ENCODE peak calls at places on chromosome 22, in six cellular contexts. One of them, this sample, is unnamed. For H3K36me3, the result is how much of the 10 kb centered on the place peaks cover.

GRCh38 chr22:21450858-21451331 is 16.3 kb upstream of the TMEM191C start:
- DNase-seq in mammary epithelial cell: no peak
- DNase-seq in lung: no peak
- DNase-seq in CD8-positive, alpha-beta T cell: no peak
- DNase-seq in cardiac muscle cell: no peak
- DNase-seq in psoas muscle: no peak
- DNase-seq in this sample: no peak

GRCh38 chr22:30318773-30319419 is 7.8 kb downstream of the TBC1D10A start:
- DNase-seq in CD8-positive, alpha-beta T cell: no peak
- DNase-seq in mammary epithelial cell: no peak
- DNase-seq in cardiac muscle cell: no peak
- DNase-seq in psoas muscle: no peak
- DNase-seq in lung: no peak
- DNase-seq in this sample: no peak

GRCh38 chr22:20510811-20511577 is 3.6 kb downstream of the MED15 start:
- DNase-seq in psoas muscle: no peak
- DNase-seq in CD8-positive, alpha-beta T cell: no peak
- DNase-seq in cardiac muscle cell: no peak
- DNase-seq in mammary epithelial cell: no peak
- DNase-seq in lung: no peak
- DNase-seq in this sample: no peak

GRCh38 chr22:27163162-27164137 is 506.1 kb downstream of the MIAT start:
- DNase-seq in CD8-positive, alpha-beta T cell: no peak
- DNase-seq in mammary epithelial cell: no peak
- DNase-seq in psoas muscle: no peak
- DNase-seq in cardiac muscle cell: no peak
- DNase-seq in lung: no peak
- DNase-seq in this sample: no peak

GRCh38 chr22:49951986-49952896 is 8.3 kb upstream of the PIM3 start:
- DNase-seq in cardiac muscle cell: peak
- DNase-seq in psoas muscle: no peak
- DNase-seq in mammary epithelial cell: peak
- DNase-seq in CD8-positive, alpha-beta T cell: no peak
- DNase-seq in lung: no peak
- DNase-seq in this sample: peak

GRCh38 chr22:49299821-49300231 is 527.8 kb downstream of the BRD1 start:
- DNase-seq in mammary epithelial cell: no peak
- DNase-seq in CD8-positive, alpha-beta T cell: peak
- DNase-seq in cardiac muscle cell: no peak
- DNase-seq in lung: no peak
- DNase-seq in psoas muscle: no peak
- DNase-seq in this sample: no peak

GRCh38 chr22:20239063-20239950 is 28.8 kb downstream of the RTN4R start:
- DNase-seq in psoas muscle: peak
- DNase-seq in cardiac muscle cell: peak
- DNase-seq in CD8-positive, alpha-beta T cell: no peak
- DNase-seq in lung: no peak
- DNase-seq in mammary epithelial cell: no peak
- DNase-seq in this sample: peak

GRCh38 chr22:36374603-36375024 is 13.2 kb downstream of the MYH9 start:
- DNase-seq in psoas muscle: no peak
- DNase-seq in lung: no peak
- DNase-seq in cardiac muscle cell: peak
- DNase-seq in mammary epithelial cell: peak
- DNase-seq in CD8-positive, alpha-beta T cell: peak
- DNase-seq in this sample: no peak

GRCh38 chr22:49178246-49179005 is 649.2 kb downstream of the BRD1 start:
- DNase-seq in lung: no peak
- DNase-seq in mammary epithelial cell: no peak
- DNase-seq in psoas muscle: peak
- DNase-seq in cardiac muscle cell: no peak
- DNase-seq in CD8-positive, alpha-beta T cell: no peak
- DNase-seq in this sample: no peak

GRCh38 chr22:28761449-28761755 is 11.1 kb upstream of the CCDC117 start:
- DNase-seq in mammary epithelial cell: no peak
- DNase-seq in lung: no peak
- DNase-seq in psoas muscle: no peak
- DNase-seq in CD8-positive, alpha-beta T cell: no peak
- DNase-seq in cardiac muscle cell: no peak
- DNase-seq in this sample: no peak

GRCh38 chr22:26210390-26210789 is 41.1 kb downstream of the SEZ6L start:
- DNase-seq in lung: no peak
- DNase-seq in cardiac muscle cell: no peak
- DNase-seq in CD8-positive, alpha-beta T cell: no peak
- DNase-seq in psoas muscle: no peak
- DNase-seq in mammary epithelial cell: no peak
- DNase-seq in this sample: no peak

GRCh38 chr22:39984750-39985149 is 10.0 kb upstream of the FAM83F start:
- DNase-seq in CD8-positive, alpha-beta T cell: no peak
- DNase-seq in psoas muscle: no peak
- DNase-seq in cardiac muscle cell: no peak
- DNase-seq in lung: no peak
- DNase-seq in mammary epithelial cell: no peak
- DNase-seq in this sample: no peak

GRCh38 chr22:25057013-25057881 is 104.7 kb downstream of the KIAA1671 start:
- DNase-seq in lung: peak
- DNase-seq in cardiac muscle cell: peak
- DNase-seq in psoas muscle: peak
- DNase-seq in CD8-positive, alpha-beta T cell: peak
- DNase-seq in mammary epithelial cell: peak
- DNase-seq in this sample: peak

GRCh38 chr22:33652596-33652995 is 267.7 kb downstream of the LARGE1 start:
- DNase-seq in psoas muscle: no peak
- DNase-seq in lung: no peak
- DNase-seq in cardiac muscle cell: no peak
- DNase-seq in CD8-positive, alpha-beta T cell: no peak
- DNase-seq in mammary epithelial cell: peak
- DNase-seq in this sample: peak

GRCh38 chr22:24805790-24806662 is at the start of gene SGSM1:
- DNase-seq in lung: peak
- DNase-seq in psoas muscle: peak
- DNase-seq in CD8-positive, alpha-beta T cell: peak
- DNase-seq in mammary epithelial cell: peak
- DNase-seq in cardiac muscle cell: peak
- DNase-seq in this sample: peak

GRCh38 chr22:21591695-21592094 is 24.2 kb downstream of the UBE2L3 start:
- DNase-seq in psoas muscle: peak
- DNase-seq in cardiac muscle cell: no peak
- DNase-seq in mammary epithelial cell: no peak
- DNase-seq in CD8-positive, alpha-beta T cell: no peak
- DNase-seq in lung: peak
- DNase-seq in this sample: no peak

GRCh38 chr22:20429254-20430100 is 8.1 kb downstream of the SCARF2 start:
- DNase-seq in psoas muscle: peak
- DNase-seq in mammary epithelial cell: no peak
- DNase-seq in CD8-positive, alpha-beta T cell: peak
- DNase-seq in cardiac muscle cell: no peak
- DNase-seq in lung: peak
- DNase-seq in this sample: peak

GRCh38 chr22:30867746-30868662 is 100.6 kb downstream of the MORC2 start:
- DNase-seq in psoas muscle: peak
- DNase-seq in CD8-positive, alpha-beta T cell: no peak
- DNase-seq in mammary epithelial cell: no peak
- DNase-seq in cardiac muscle cell: no peak
- DNase-seq in lung: no peak
- DNase-seq in this sample: peak

GRCh38 chr22:47191630-47192105 is 429.2 kb downstream of the TBC1D22A start:
- DNase-seq in psoas muscle: no peak
- DNase-seq in mammary epithelial cell: no peak
- DNase-seq in cardiac muscle cell: no peak
- DNase-seq in lung: no peak
- DNase-seq in CD8-positive, alpha-beta T cell: no peak
- DNase-seq in this sample: no peak

GRCh38 chr22:25419247-25420113 is 145.0 kb upstream of the GRK3 start:
- DNase-seq in psoas muscle: no peak
- DNase-seq in lung: peak
- DNase-seq in CD8-positive, alpha-beta T cell: no peak
- DNase-seq in mammary epithelial cell: no peak
- DNase-seq in cardiac muscle cell: peak
- DNase-seq in this sample: peak

GRCh38 chr22:49052023-49052538 is 775.6 kb downstream of the BRD1 start:
- DNase-seq in psoas muscle: no peak
- DNase-seq in lung: no peak
- DNase-seq in cardiac muscle cell: peak
- DNase-seq in CD8-positive, alpha-beta T cell: peak
- DNase-seq in mammary epithelial cell: no peak
- DNase-seq in this sample: no peak

GRCh38 chr22:39178206-39179111 is 26.0 kb upstream of the CBX7 start:
- DNase-seq in CD8-positive, alpha-beta T cell: no peak
- DNase-seq in cardiac muscle cell: peak
- DNase-seq in mammary epithelial cell: no peak
- DNase-seq in psoas muscle: no peak
- DNase-seq in lung: no peak
- DNase-seq in this sample: no peak

GRCh38 chr22:50620861-50621490 is 7.0 kb downstream of the ARSA start:
- DNase-seq in lung: no peak
- DNase-seq in CD8-positive, alpha-beta T cell: peak
- DNase-seq in cardiac muscle cell: no peak
- DNase-seq in psoas muscle: peak
- DNase-seq in mammary epithelial cell: peak
- DNase-seq in this sample: no peak

GRCh38 chr22:50399751-50400331 is 56.7 kb downstream of the PPP6R2 start:
- DNase-seq in lung: peak
- DNase-seq in mammary epithelial cell: no peak
- DNase-seq in psoas muscle: peak
- DNase-seq in CD8-positive, alpha-beta T cell: no peak
- DNase-seq in cardiac muscle cell: peak
- DNase-seq in this sample: peak

GRCh38 chr22:49548356-49549202 is 279.1 kb downstream of the BRD1 start:
- DNase-seq in psoas muscle: no peak
- DNase-seq in mammary epithelial cell: no peak
- DNase-seq in lung: no peak
- DNase-seq in CD8-positive, alpha-beta T cell: no peak
- DNase-seq in cardiac muscle cell: no peak
- DNase-seq in this sample: peak

GRCh38 chr22:38731703-38732161 is 24.1 kb downstream of the SUN2 start:
- DNase-seq in lung: no peak
- DNase-seq in cardiac muscle cell: no peak
- DNase-seq in mammary epithelial cell: no peak
- DNase-seq in psoas muscle: peak
- DNase-seq in CD8-positive, alpha-beta T cell: peak
- DNase-seq in this sample: no peak

GRCh38 chr22:42685941-42686666 is 34.6 kb downstream of the A4GALT start:
- DNase-seq in lung: no peak
- DNase-seq in CD8-positive, alpha-beta T cell: no peak
- DNase-seq in cardiac muscle cell: no peak
- DNase-seq in mammary epithelial cell: no peak
- DNase-seq in psoas muscle: peak
- DNase-seq in this sample: peak

GRCh38 chr22:20146777-20147176 is 4.1 kb downstream of the CCDC188 start:
- DNase-seq in cardiac muscle cell: no peak
- DNase-seq in psoas muscle: no peak
- DNase-seq in CD8-positive, alpha-beta T cell: no peak
- DNase-seq in mammary epithelial cell: no peak
- DNase-seq in lung: no peak
- DNase-seq in this sample: no peak

GRCh38 chr22:48665286-48666010 is 1162.2 kb downstream of the BRD1 start:
- DNase-seq in cardiac muscle cell: no peak
- DNase-seq in lung: no peak
- DNase-seq in psoas muscle: peak
- DNase-seq in CD8-positive, alpha-beta T cell: no peak
- DNase-seq in mammary epithelial cell: no peak
- DNase-seq in this sample: no peak

GRCh38 chr22:17748555-17749353 is 25.5 kb downstream of the BID start:
- DNase-seq in psoas muscle: no peak
- DNase-seq in mammary epithelial cell: no peak
- DNase-seq in cardiac muscle cell: no peak
- DNase-seq in lung: no peak
- DNase-seq in CD8-positive, alpha-beta T cell: no peak
- DNase-seq in this sample: peak

GRCh38 chr22:17753401-17753989 is 20.8 kb downstream of the BID start:
- DNase-seq in mammary epithelial cell: peak
- DNase-seq in psoas muscle: no peak
- DNase-seq in CD8-positive, alpha-beta T cell: no peak
- DNase-seq in lung: no peak
- DNase-seq in cardiac muscle cell: no peak
- DNase-seq in this sample: no peak

GRCh38 chr22:17751596-17751995 is 22.7 kb downstream of the BID start:
- DNase-seq in mammary epithelial cell: no peak
- DNase-seq in CD8-positive, alpha-beta T cell: no peak
- DNase-seq in lung: no peak
- DNase-seq in psoas muscle: no peak
- DNase-seq in cardiac muscle cell: no peak
- DNase-seq in this sample: no peak

GRCh38 chr22:17749605-17750395 is 24.5 kb downstream of the BID start:
- DNase-seq in cardiac muscle cell: no peak
- DNase-seq in mammary epithelial cell: no peak
- DNase-seq in psoas muscle: no peak
- DNase-seq in CD8-positive, alpha-beta T cell: no peak
- DNase-seq in lung: no peak
- DNase-seq in this sample: no peak

GRCh38 chr22:17754233-17754925 is 19.9 kb downstream of the BID start:
- DNase-seq in CD8-positive, alpha-beta T cell: peak
- DNase-seq in mammary epithelial cell: no peak
- DNase-seq in lung: no peak
- DNase-seq in cardiac muscle cell: no peak
- DNase-seq in psoas muscle: no peak
- DNase-seq in this sample: no peak
- TF ChIP-seq CTCF in CD8-positive, alpha-beta T cell: peak
- TF ChIP-seq CTCF in mammary epithelial cell: peak
- TF ChIP-seq CTCF in lung: no peak
- TF ChIP-seq CTCF in cardiac muscle cell: peak
- TF ChIP-seq CTCF in psoas muscle: no peak
- TF ChIP-seq CTCF in this sample: no peak

GRCh38 chr22:43968614-43969013 is 13.4 kb downstream of the SAMM50 start:
- DNase-seq in mammary epithelial cell: no peak
- DNase-seq in cardiac muscle cell: no peak
- DNase-seq in lung: no peak
- DNase-seq in psoas muscle: no peak
- DNase-seq in CD8-positive, alpha-beta T cell: no peak
- DNase-seq in this sample: no peak
- H3K36me3 ChIP-seq in mammary epithelial cell: under half
- H3K36me3 ChIP-seq in cardiac muscle cell: half or more
- H3K36me3 ChIP-seq in lung: under half
- H3K36me3 ChIP-seq in psoas muscle: half or more
- H3K36me3 ChIP-seq in CD8-positive, alpha-beta T cell: half or more
- H3K36me3 ChIP-seq in this sample: under half

GRCh38 chr22:45831394-45831793 is 145.6 kb downstream of the WNT7B start:
- DNase-seq in lung: no peak
- DNase-seq in mammary epithelial cell: no peak
- DNase-seq in CD8-positive, alpha-beta T cell: no peak
- DNase-seq in psoas muscle: no peak
- DNase-seq in cardiac muscle cell: peak
- DNase-seq in this sample: no peak
- TF ChIP-seq CTCF in lung: no peak
- TF ChIP-seq CTCF in mammary epithelial cell: peak
- TF ChIP-seq CTCF in CD8-positive, alpha-beta T cell: no peak
- TF ChIP-seq CTCF in psoas muscle: peak
- TF ChIP-seq CTCF in cardiac muscle cell: peak
- TF ChIP-seq CTCF in this sample: peak

DNA sequence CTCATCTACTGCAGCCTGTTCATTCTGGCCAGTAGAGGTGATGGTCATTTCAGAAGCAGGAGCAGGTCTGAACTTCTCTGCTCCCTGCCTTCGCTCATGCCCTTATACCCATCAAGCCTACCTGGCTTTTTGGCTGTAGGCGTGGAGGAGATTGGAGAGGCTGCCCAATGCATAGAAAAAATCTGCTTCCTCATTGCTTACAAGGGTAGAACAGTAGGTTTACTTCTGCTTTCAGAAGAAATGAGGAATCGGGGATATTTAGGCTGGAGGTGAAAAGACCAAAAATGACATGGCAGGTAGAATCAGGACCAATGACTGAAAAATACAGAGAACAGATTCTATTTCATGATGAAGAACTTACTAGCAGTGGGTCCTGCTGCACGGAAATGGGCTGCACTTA is 72.9 kb upstream of the YWHAH start:
- DNase-seq in psoas muscle: no peak
- DNase-seq in mammary epithelial cell: no peak
- DNase-seq in cardiac muscle cell: no peak
- DNase-seq in lung: no peak
- DNase-seq in CD8-positive, alpha-beta T cell: no peak
- DNase-seq in this sample: no peak
- H3K36me3 ChIP-seq in psoas muscle: under half
- H3K36me3 ChIP-seq in mammary epithelial cell: under half
- H3K36me3 ChIP-seq in cardiac muscle cell: under half
- H3K36me3 ChIP-seq in lung: under half
- H3K36me3 ChIP-seq in CD8-positive, alpha-beta T cell: under half
- H3K36me3 ChIP-seq in this sample: under half